ENCODE peak calls at places on chromosomes 3 and 15, in six cellular contexts. One of them, this sample, is unnamed.

GRCh38 chr15:91150492-91151160 is 50.6 kb downstream of the SV2B start:
- DNase-seq in IMR-90: no peak
- DNase-seq in fibroblast of pulmonary artery: no peak
- DNase-seq in GM12864: no peak
- DNase-seq in PC-3: no peak
- DNase-seq in endodermal cell: no peak
- DNase-seq in this sample: no peak

GRCh38 chr3:170356596-170357175 is 829 bp upstream of the SKIL start:
- DNase-seq in PC-3: peak; percentile 72
- DNase-seq in GM12864: no peak
- DNase-seq in IMR-90: peak; percentile 74
- DNase-seq in endodermal cell: peak; percentile 92
- DNase-seq in fibroblast of pulmonary artery: peak; percentile 88
- DNase-seq in this sample: peak; percentile 80

GRCh38 chr3:126129408-126129891 is 45.5 kb upstream of the SLC41A3 start:
- DNase-seq in IMR-90: peak; percentile 9
- DNase-seq in fibroblast of pulmonary artery: peak; percentile 28
- DNase-seq in endodermal cell: peak; percentile 38
- DNase-seq in GM12864: no peak
- DNase-seq in PC-3: peak; percentile 81
- DNase-seq in this sample: no peak

GRCh38 chr3:53225651-53226050 is 30.2 kb downstream of the TKT start:
- DNase-seq in GM12864: no peak
- DNase-seq in IMR-90: no peak
- DNase-seq in PC-3: no peak
- DNase-seq in fibroblast of pulmonary artery: no peak
- DNase-seq in endodermal cell: no peak
- DNase-seq in this sample: no peak

GRCh38 chr3:184399410-184399809 is 19.6 kb downstream of the CHRD start:
- DNase-seq in fibroblast of pulmonary artery: peak; percentile 90
- DNase-seq in GM12864: no peak
- DNase-seq in PC-3: peak; percentile 57
- DNase-seq in IMR-90: peak; percentile 96
- DNase-seq in endodermal cell: peak; percentile 77
- DNase-seq in this sample: peak; percentile 95

GRCh38 chr3:154971341-154971740 is 108.8 kb upstream of the MME start:
- DNase-seq in endodermal cell: no peak
- DNase-seq in IMR-90: peak; percentile 17
- DNase-seq in GM12864: no peak
- DNase-seq in fibroblast of pulmonary artery: no peak
- DNase-seq in PC-3: no peak
- DNase-seq in this sample: peak; percentile 79

GRCh38 chr3:54988302-54989022 is 60.6 kb upstream of the LRTM1 start:
- DNase-seq in PC-3: no peak
- DNase-seq in endodermal cell: no peak
- DNase-seq in IMR-90: peak; percentile 90
- DNase-seq in GM12864: no peak
- DNase-seq in fibroblast of pulmonary artery: peak; percentile 95
- DNase-seq in this sample: peak; percentile 93

GRCh38 chr3:130825762-130826297 is 68.1 kb upstream of the ATP2C1 start:
- DNase-seq in IMR-90: no peak
- DNase-seq in fibroblast of pulmonary artery: no peak
- DNase-seq in PC-3: no peak
- DNase-seq in endodermal cell: no peak
- DNase-seq in GM12864: no peak
- DNase-seq in this sample: no peak

GRCh38 chr3:135981701-135982403 is 16.3 kb downstream of the PPP2R3A start:
- DNase-seq in GM12864: no peak
- DNase-seq in endodermal cell: no peak
- DNase-seq in PC-3: no peak
- DNase-seq in IMR-90: no peak
- DNase-seq in fibroblast of pulmonary artery: no peak
- DNase-seq in this sample: no peak

GRCh38 chr3:179279294-179279693 is 28.4 kb upstream of the KCNMB3 start:
- DNase-seq in GM12864: no peak
- DNase-seq in PC-3: no peak
- DNase-seq in fibroblast of pulmonary artery: no peak
- DNase-seq in endodermal cell: no peak
- DNase-seq in IMR-90: no peak
- DNase-seq in this sample: no peak

GRCh38 chr3:4985330-4986174 is 6.3 kb downstream of the BHLHE40 start:
- DNase-seq in endodermal cell: peak; percentile 86
- DNase-seq in GM12864: no peak
- DNase-seq in fibroblast of pulmonary artery: peak; percentile 78
- DNase-seq in IMR-90: peak; percentile 76
- DNase-seq in PC-3: peak; percentile 78
- DNase-seq in this sample: peak; percentile 72

GRCh38 chr3:149414557-149415231 is 37.2 kb upstream of the TM4SF1 start:
- DNase-seq in IMR-90: no peak
- DNase-seq in PC-3: no peak
- DNase-seq in endodermal cell: no peak
- DNase-seq in GM12864: no peak
- DNase-seq in fibroblast of pulmonary artery: peak; percentile 56
- DNase-seq in this sample: peak; percentile 77

GRCh38 chr15:87477759-87478687 is 778.5 kb downstream of the NTRK3 start:
- DNase-seq in GM12864: no peak
- DNase-seq in fibroblast of pulmonary artery: peak; percentile 78
- DNase-seq in IMR-90: peak; percentile 49
- DNase-seq in PC-3: peak; percentile 49
- DNase-seq in endodermal cell: peak; percentile 57
- DNase-seq in this sample: peak; percentile 88

GRCh38 chr3:5301671-5302297 is 114.3 kb downstream of the EDEM1 start:
- DNase-seq in fibroblast of pulmonary artery: no peak
- DNase-seq in PC-3: peak; percentile 45
- DNase-seq in endodermal cell: no peak
- DNase-seq in GM12864: no peak
- DNase-seq in IMR-90: peak; percentile 19
- DNase-seq in this sample: no peak

GRCh38 chr3:99875573-99875924 is 57.9 kb downstream of the CMSS1 start:
- DNase-seq in endodermal cell: no peak
- DNase-seq in GM12864: no peak
- DNase-seq in fibroblast of pulmonary artery: peak; percentile 88
- DNase-seq in PC-3: no peak
- DNase-seq in IMR-90: peak; percentile 60
- DNase-seq in this sample: peak; percentile 87

GRCh38 chr3:71601811-71602210 is 18.3 kb upstream of the FOXP1 start:
- DNase-seq in GM12864: no peak
- DNase-seq in IMR-90: peak; percentile 69
- DNase-seq in fibroblast of pulmonary artery: no peak
- DNase-seq in PC-3: peak; percentile 71
- DNase-seq in endodermal cell: no peak
- DNase-seq in this sample: peak; percentile 42

GRCh38 chr3:9934993-9935392 is 1.4 kb downstream of the CRELD1 start:
- DNase-seq in PC-3: peak; percentile 22
- DNase-seq in endodermal cell: no peak
- DNase-seq in fibroblast of pulmonary artery: no peak
- DNase-seq in GM12864: no peak
- DNase-seq in IMR-90: no peak
- DNase-seq in this sample: no peak

GRCh38 chr15:82909080-82909815 is 43.3 kb downstream of the HOMER2 start:
- DNase-seq in GM12864: no peak
- DNase-seq in endodermal cell: no peak
- DNase-seq in PC-3: no peak
- DNase-seq in fibroblast of pulmonary artery: no peak
- DNase-seq in IMR-90: no peak
- DNase-seq in this sample: no peak

GRCh38 chr3:140896997-140897396 is 44.6 kb upstream of the SLC25A36 start:
- DNase-seq in IMR-90: no peak
- DNase-seq in endodermal cell: no peak
- DNase-seq in PC-3: no peak
- DNase-seq in GM12864: no peak
- DNase-seq in fibroblast of pulmonary artery: no peak
- DNase-seq in this sample: no peak

GRCh38 chr3:192409203-192409837 is 318.0 kb downstream of the FGF12 start:
- DNase-seq in fibroblast of pulmonary artery: peak; percentile 16
- DNase-seq in IMR-90: no peak
- DNase-seq in endodermal cell: peak; percentile 90
- DNase-seq in PC-3: no peak
- DNase-seq in GM12864: no peak
- DNase-seq in this sample: no peak

GRCh38 chr3:77421916-77422315 is 382.0 kb downstream of the ROBO2 start:
- DNase-seq in fibroblast of pulmonary artery: no peak
- DNase-seq in PC-3: no peak
- DNase-seq in IMR-90: no peak
- DNase-seq in GM12864: no peak
- DNase-seq in endodermal cell: no peak
- DNase-seq in this sample: no peak

GRCh38 chr3:172127141-172127540 is 87.8 kb downstream of the FNDC3B start:
- DNase-seq in endodermal cell: no peak
- DNase-seq in PC-3: no peak
- DNase-seq in fibroblast of pulmonary artery: no peak
- DNase-seq in IMR-90: no peak
- DNase-seq in GM12864: no peak
- DNase-seq in this sample: no peak

GRCh38 chr3:172125963-172126403 is 86.6 kb downstream of the FNDC3B start:
- DNase-seq in IMR-90: peak; percentile 79
- DNase-seq in PC-3: peak; percentile 10
- DNase-seq in fibroblast of pulmonary artery: peak; percentile 68
- DNase-seq in endodermal cell: no peak
- DNase-seq in GM12864: no peak
- DNase-seq in this sample: peak; percentile 78

GRCh38 chr3:172126741-172127140 is 87.4 kb downstream of the FNDC3B start:
- DNase-seq in IMR-90: no peak
- DNase-seq in PC-3: peak; percentile 25
- DNase-seq in GM12864: no peak
- DNase-seq in endodermal cell: no peak
- DNase-seq in fibroblast of pulmonary artery: no peak
- DNase-seq in this sample: no peak

GRCh38 chr3:172124271-172124670 is 84.9 kb downstream of the FNDC3B start:
- DNase-seq in IMR-90: no peak
- DNase-seq in endodermal cell: no peak
- DNase-seq in PC-3: no peak
- DNase-seq in fibroblast of pulmonary artery: no peak
- DNase-seq in GM12864: no peak
- DNase-seq in this sample: no peak

GRCh38 chr3:172125053-172125452 is 85.7 kb downstream of the FNDC3B start:
- DNase-seq in PC-3: no peak
- DNase-seq in IMR-90: no peak
- DNase-seq in fibroblast of pulmonary artery: no peak
- DNase-seq in endodermal cell: no peak
- DNase-seq in GM12864: no peak
- DNase-seq in this sample: no peak
- TF ChIP-seq CTCF in PC-3: peak; percentile 26
- TF ChIP-seq CTCF in IMR-90: no peak
- TF ChIP-seq CTCF in fibroblast of pulmonary artery: no peak
- TF ChIP-seq CTCF in endodermal cell: peak; percentile 11
- TF ChIP-seq CTCF in GM12864: no peak
- TF ChIP-seq CTCF in this sample: no peak

DNA sequence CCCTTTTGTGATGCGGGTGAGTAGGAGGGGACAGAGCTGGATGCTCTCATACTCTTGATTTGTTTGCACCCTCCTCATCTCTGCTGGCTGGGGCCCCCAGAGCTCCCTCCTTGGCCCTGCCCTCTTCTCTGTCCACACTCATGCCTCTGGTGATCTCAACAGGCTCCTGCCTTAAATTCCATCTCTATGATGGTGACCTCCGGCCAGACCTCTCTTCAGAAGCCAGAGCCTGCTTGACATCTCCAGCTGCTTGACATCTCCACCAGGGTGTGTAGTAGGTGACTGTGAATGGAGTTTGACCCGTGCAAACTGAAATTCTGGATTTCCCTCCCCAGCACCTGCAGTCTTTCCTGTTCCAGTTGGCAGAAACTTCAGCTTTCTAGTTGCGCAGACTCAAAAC is 4.3 kb upstream of the FGD5 start:
- DNase-seq in GM12864: no peak
- DNase-seq in PC-3: no peak
- DNase-seq in endodermal cell: no peak
- DNase-seq in IMR-90: no peak
- DNase-seq in fibroblast of pulmonary artery: no peak
- DNase-seq in this sample: no peak
- H3K4me3 ChIP-seq in GM12864: no peak overlapping the region
- H3K4me3 ChIP-seq in PC-3: no peak overlapping the region
- H3K4me3 ChIP-seq in endodermal cell: no peak overlapping the region
- H3K4me3 ChIP-seq in IMR-90: no peak overlapping the region
- H3K4me3 ChIP-seq in fibroblast of pulmonary artery: no peak overlapping the region
- H3K4me3 ChIP-seq in this sample: no peak overlapping the region

DNA sequence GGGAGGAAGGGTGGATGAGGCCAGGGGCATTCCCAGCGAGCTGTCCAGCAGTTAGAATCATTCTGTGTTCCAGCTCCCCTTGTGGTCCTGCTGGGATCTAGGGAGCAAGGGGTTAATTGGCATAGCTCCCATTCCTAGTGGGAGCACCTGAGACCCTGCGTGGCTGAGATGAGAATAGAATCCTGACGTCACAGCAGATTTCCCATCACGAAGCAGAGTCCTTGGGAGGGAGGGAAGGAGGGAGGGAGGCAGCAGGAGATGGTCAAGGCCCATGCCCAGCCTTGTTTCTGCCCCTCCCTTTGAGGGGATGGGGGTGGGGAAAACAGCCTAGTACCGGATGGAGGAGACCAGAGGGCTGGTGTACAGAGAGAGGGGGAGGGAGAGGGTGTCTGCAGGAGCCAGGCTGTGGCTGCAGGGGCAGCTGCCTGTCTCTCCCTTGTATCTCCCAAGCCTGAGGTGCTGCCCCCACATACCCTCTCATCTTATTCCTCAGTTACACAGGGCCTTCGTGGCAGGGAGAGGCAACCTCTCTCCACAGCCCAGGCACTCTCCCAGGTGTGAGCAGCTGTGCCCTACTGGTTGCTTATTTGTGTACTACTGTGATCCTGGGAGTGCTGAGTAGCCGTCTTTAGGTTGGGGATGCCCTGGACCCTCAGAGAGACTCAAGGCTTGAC is 5.4 kb downstream of the TYRO3 start:
- DNase-seq in GM12864: no peak
- DNase-seq in IMR-90: no peak
- DNase-seq in PC-3: no peak
- DNase-seq in fibroblast of pulmonary artery: peak; percentile 67
- DNase-seq in endodermal cell: peak; percentile 84
- DNase-seq in this sample: no peak
- TF ChIP-seq CTCF in GM12864: no peak
- TF ChIP-seq CTCF in IMR-90: no peak
- TF ChIP-seq CTCF in PC-3: no peak
- TF ChIP-seq CTCF in fibroblast of pulmonary artery: no peak
- TF ChIP-seq CTCF in endodermal cell: peak; percentile 12
- TF ChIP-seq CTCF in this sample: no peak

GRCh38 chr3:48013288-48013980 is 2.8 kb downstream of the MAP4 start:
- DNase-seq in fibroblast of pulmonary artery: peak; percentile 75
- DNase-seq in IMR-90: peak; percentile 91
- DNase-seq in PC-3: peak; percentile 74
- DNase-seq in GM12864: no peak
- DNase-seq in endodermal cell: no peak
- DNase-seq in this sample: peak; percentile 93

GRCh38 chr3:48015451-48016182 is 599 bp downstream of the MAP4 start:
- DNase-seq in GM12864: no peak
- DNase-seq in IMR-90: peak; percentile 41
- DNase-seq in fibroblast of pulmonary artery: peak; percentile 49
- DNase-seq in endodermal cell: no peak
- DNase-seq in PC-3: no peak
- DNase-seq in this sample: peak; percentile 38

GRCh38 chr3:48014358-48014757 is 1.9 kb downstream of the MAP4 start:
- DNase-seq in endodermal cell: no peak
- DNase-seq in GM12864: no peak
- DNase-seq in IMR-90: no peak
- DNase-seq in fibroblast of pulmonary artery: no peak
- DNase-seq in PC-3: no peak
- DNase-seq in this sample: no peak

GRCh38 chr3:48012659-48013058 is 3.6 kb downstream of the MAP4 start:
- DNase-seq in endodermal cell: no peak
- DNase-seq in GM12864: no peak
- DNase-seq in IMR-90: no peak
- DNase-seq in fibroblast of pulmonary artery: no peak
- DNase-seq in PC-3: no peak
- DNase-seq in this sample: no peak

GRCh38 chr3:48011771-48012170 is 4.4 kb downstream of the MAP4 start:
- DNase-seq in PC-3: no peak
- DNase-seq in endodermal cell: no peak
- DNase-seq in GM12864: no peak
- DNase-seq in IMR-90: no peak
- DNase-seq in fibroblast of pulmonary artery: no peak
- DNase-seq in this sample: no peak
- H3K4me3 ChIP-seq in PC-3: no peak overlapping the region
- H3K4me3 ChIP-seq in endodermal cell: no peak overlapping the region
- H3K4me3 ChIP-seq in GM12864: no peak overlapping the region
- H3K4me3 ChIP-seq in IMR-90: no peak overlapping the region
- H3K4me3 ChIP-seq in fibroblast of pulmonary artery: no peak overlapping the region
- H3K4me3 ChIP-seq in this sample: no peak overlapping the region

This sample was measured in fibroblast of the aortic adventitia.